ENCODE peak calls at places on chromosomes 7 and 10, in nine cellular contexts. One of them, this sample, is unnamed.

GRCh38 chr7:38825721-38826440 is 83.1 kb downstream of the VPS41 start:
- DNase-seq in stimulated activated CD8-positive, alpha-beta memory T cell treated with anti-CD3 and anti-CD28 coated beads, Interleukin-15, amount 100 ng/mL, for 24 hours: no peak
- DNase-seq in CD4-positive, alpha-beta memory T cell: no peak
- DNase-seq in T-helper 9 cell: no peak
- DNase-seq in activated T-helper 2 cell treated with anti-CD3 and anti-CD28 coated beads, Interferon-gamma antibody, Interleukin-2, Interleukin-4, amounts not matched to agents 10 μg/mL and 5 μg/mL and 100 μg/mL, durations not matched to agents 14 hours and 24 hours and 36 hours: no peak
- DNase-seq in nucleus accumbens: no peak
- DNase-seq in glutamatergic neuron: no peak
- DNase-seq in Kasumi-1: no peak
- DNase-seq in HCT116: no peak
- DNase-seq in this sample: no peak

GRCh38 chr7:128235469-128235868 is 5.6 kb upstream of the LEP start:
- DNase-seq in stimulated activated CD8-positive, alpha-beta memory T cell treated with anti-CD3 and anti-CD28 coated beads, Interleukin-15, amount 100 ng/mL, for 24 hours: no peak
- DNase-seq in CD4-positive, alpha-beta memory T cell: no peak
- DNase-seq in T-helper 9 cell: no peak
- DNase-seq in activated T-helper 2 cell treated with anti-CD3 and anti-CD28 coated beads, Interferon-gamma antibody, Interleukin-2, Interleukin-4, amounts not matched to agents 10 μg/mL and 5 μg/mL and 100 μg/mL, durations not matched to agents 14 hours and 24 hours and 36 hours: no peak
- DNase-seq in nucleus accumbens: no peak
- DNase-seq in glutamatergic neuron: no peak
- DNase-seq in Kasumi-1: no peak
- DNase-seq in HCT116: no peak
- DNase-seq in this sample: peak

GRCh38 chr10:88893611-88894010 is 13.6 kb downstream of the STAMBPL1 start:
- DNase-seq in stimulated activated CD8-positive, alpha-beta memory T cell treated with anti-CD3 and anti-CD28 coated beads, Interleukin-15, amount 100 ng/mL, for 24 hours: no peak
- DNase-seq in CD4-positive, alpha-beta memory T cell: no peak
- DNase-seq in T-helper 9 cell: no peak
- DNase-seq in activated T-helper 2 cell treated with anti-CD3 and anti-CD28 coated beads, Interferon-gamma antibody, Interleukin-2, Interleukin-4, amounts not matched to agents 10 μg/mL and 5 μg/mL and 100 μg/mL, durations not matched to agents 14 hours and 24 hours and 36 hours: no peak
- DNase-seq in nucleus accumbens: no peak
- DNase-seq in glutamatergic neuron: no peak
- DNase-seq in Kasumi-1: no peak
- DNase-seq in HCT116: no peak
- DNase-seq in this sample: no peak

GRCh38 chr10:29344073-29344820 is 55.4 kb downstream of the LYZL1 start:
- DNase-seq in stimulated activated CD8-positive, alpha-beta memory T cell treated with anti-CD3 and anti-CD28 coated beads, Interleukin-15, amount 100 ng/mL, for 24 hours: no peak
- DNase-seq in CD4-positive, alpha-beta memory T cell: no peak
- DNase-seq in T-helper 9 cell: no peak
- DNase-seq in activated T-helper 2 cell treated with anti-CD3 and anti-CD28 coated beads, Interferon-gamma antibody, Interleukin-2, Interleukin-4, amounts not matched to agents 10 μg/mL and 5 μg/mL and 100 μg/mL, durations not matched to agents 14 hours and 24 hours and 36 hours: no peak
- DNase-seq in nucleus accumbens: no peak
- DNase-seq in glutamatergic neuron: no peak
- DNase-seq in Kasumi-1: no peak
- DNase-seq in HCT116: no peak
- DNase-seq in this sample: no peak

GRCh38 chr7:130667593-130668257 is 823 bp downstream of the COPG2 start:
- DNase-seq in stimulated activated CD8-positive, alpha-beta memory T cell treated with anti-CD3 and anti-CD28 coated beads, Interleukin-15, amount 100 ng/mL, for 24 hours: no peak
- DNase-seq in CD4-positive, alpha-beta memory T cell: no peak
- DNase-seq in T-helper 9 cell: no peak
- DNase-seq in activated T-helper 2 cell treated with anti-CD3 and anti-CD28 coated beads, Interferon-gamma antibody, Interleukin-2, Interleukin-4, amounts not matched to agents 10 μg/mL and 5 μg/mL and 100 μg/mL, durations not matched to agents 14 hours and 24 hours and 36 hours: no peak
- DNase-seq in nucleus accumbens: no peak
- DNase-seq in glutamatergic neuron: no peak
- DNase-seq in Kasumi-1: no peak
- DNase-seq in HCT116: no peak
- DNase-seq in this sample: no peak

GRCh38 chr7:47528471-47528870 is 53.4 kb downstream of the TNS3 start:
- DNase-seq in stimulated activated CD8-positive, alpha-beta memory T cell treated with anti-CD3 and anti-CD28 coated beads, Interleukin-15, amount 100 ng/mL, for 24 hours: no peak
- DNase-seq in CD4-positive, alpha-beta memory T cell: no peak
- DNase-seq in T-helper 9 cell: no peak
- DNase-seq in activated T-helper 2 cell treated with anti-CD3 and anti-CD28 coated beads, Interferon-gamma antibody, Interleukin-2, Interleukin-4, amounts not matched to agents 10 μg/mL and 5 μg/mL and 100 μg/mL, durations not matched to agents 14 hours and 24 hours and 36 hours: no peak
- DNase-seq in nucleus accumbens: no peak
- DNase-seq in glutamatergic neuron: no peak
- DNase-seq in Kasumi-1: no peak
- DNase-seq in HCT116: no peak
- DNase-seq in this sample: no peak

GRCh38 chr10:44792119-44792783 is 118.9 kb upstream of the TMEM72 start:
- DNase-seq in stimulated activated CD8-positive, alpha-beta memory T cell treated with anti-CD3 and anti-CD28 coated beads, Interleukin-15, amount 100 ng/mL, for 24 hours: no peak
- DNase-seq in CD4-positive, alpha-beta memory T cell: no peak
- DNase-seq in T-helper 9 cell: no peak
- DNase-seq in activated T-helper 2 cell treated with anti-CD3 and anti-CD28 coated beads, Interferon-gamma antibody, Interleukin-2, Interleukin-4, amounts not matched to agents 10 μg/mL and 5 μg/mL and 100 μg/mL, durations not matched to agents 14 hours and 24 hours and 36 hours: no peak
- DNase-seq in nucleus accumbens: no peak
- DNase-seq in glutamatergic neuron: no peak
- DNase-seq in Kasumi-1: no peak
- DNase-seq in HCT116: no peak
- DNase-seq in this sample: no peak

GRCh38 chr7:151877911-151878835 is 1.3 kb upstream of the PRKAG2 start:
- DNase-seq in stimulated activated CD8-positive, alpha-beta memory T cell treated with anti-CD3 and anti-CD28 coated beads, Interleukin-15, amount 100 ng/mL, for 24 hours: no peak
- DNase-seq in CD4-positive, alpha-beta memory T cell: no peak
- DNase-seq in T-helper 9 cell: no peak
- DNase-seq in activated T-helper 2 cell treated with anti-CD3 and anti-CD28 coated beads, Interferon-gamma antibody, Interleukin-2, Interleukin-4, amounts not matched to agents 10 μg/mL and 5 μg/mL and 100 μg/mL, durations not matched to agents 14 hours and 24 hours and 36 hours: no peak
- DNase-seq in nucleus accumbens: no peak
- DNase-seq in glutamatergic neuron: no peak
- DNase-seq in Kasumi-1: no peak
- DNase-seq in HCT116: no peak
- DNase-seq in this sample: no peak

GRCh38 chr7:70812511-70812910 is 319.4 kb upstream of the GALNT17 start:
- DNase-seq in stimulated activated CD8-positive, alpha-beta memory T cell treated with anti-CD3 and anti-CD28 coated beads, Interleukin-15, amount 100 ng/mL, for 24 hours: no peak
- DNase-seq in CD4-positive, alpha-beta memory T cell: no peak
- DNase-seq in T-helper 9 cell: no peak
- DNase-seq in activated T-helper 2 cell treated with anti-CD3 and anti-CD28 coated beads, Interferon-gamma antibody, Interleukin-2, Interleukin-4, amounts not matched to agents 10 μg/mL and 5 μg/mL and 100 μg/mL, durations not matched to agents 14 hours and 24 hours and 36 hours: no peak
- DNase-seq in nucleus accumbens: no peak
- DNase-seq in glutamatergic neuron: no peak
- DNase-seq in Kasumi-1: no peak
- DNase-seq in HCT116: no peak
- DNase-seq in this sample: no peak

GRCh38 chr10:49649294-49649693 is 30.2 kb upstream of the C10orf53 start:
- DNase-seq in stimulated activated CD8-positive, alpha-beta memory T cell treated with anti-CD3 and anti-CD28 coated beads, Interleukin-15, amount 100 ng/mL, for 24 hours: no peak
- DNase-seq in CD4-positive, alpha-beta memory T cell: no peak
- DNase-seq in T-helper 9 cell: no peak
- DNase-seq in activated T-helper 2 cell treated with anti-CD3 and anti-CD28 coated beads, Interferon-gamma antibody, Interleukin-2, Interleukin-4, amounts not matched to agents 10 μg/mL and 5 μg/mL and 100 μg/mL, durations not matched to agents 14 hours and 24 hours and 36 hours: peak
- DNase-seq in nucleus accumbens: no peak
- DNase-seq in glutamatergic neuron: peak
- DNase-seq in Kasumi-1: peak
- DNase-seq in HCT116: no peak
- DNase-seq in this sample: no peak

GRCh38 chr10:451856-452255 is 237.6 kb downstream of the DIP2C start:
- DNase-seq in stimulated activated CD8-positive, alpha-beta memory T cell treated with anti-CD3 and anti-CD28 coated beads, Interleukin-15, amount 100 ng/mL, for 24 hours: no peak
- DNase-seq in CD4-positive, alpha-beta memory T cell: no peak
- DNase-seq in T-helper 9 cell: no peak
- DNase-seq in activated T-helper 2 cell treated with anti-CD3 and anti-CD28 coated beads, Interferon-gamma antibody, Interleukin-2, Interleukin-4, amounts not matched to agents 10 μg/mL and 5 μg/mL and 100 μg/mL, durations not matched to agents 14 hours and 24 hours and 36 hours: no peak
- DNase-seq in nucleus accumbens: no peak
- DNase-seq in glutamatergic neuron: no peak
- DNase-seq in Kasumi-1: no peak
- DNase-seq in HCT116: no peak
- DNase-seq in this sample: no peak

GRCh38 chr7:29567174-29567573 is 3.5 kb downstream of the PRR15 start:
- DNase-seq in stimulated activated CD8-positive, alpha-beta memory T cell treated with anti-CD3 and anti-CD28 coated beads, Interleukin-15, amount 100 ng/mL, for 24 hours: no peak
- DNase-seq in CD4-positive, alpha-beta memory T cell: no peak
- DNase-seq in T-helper 9 cell: no peak
- DNase-seq in activated T-helper 2 cell treated with anti-CD3 and anti-CD28 coated beads, Interferon-gamma antibody, Interleukin-2, Interleukin-4, amounts not matched to agents 10 μg/mL and 5 μg/mL and 100 μg/mL, durations not matched to agents 14 hours and 24 hours and 36 hours: no peak
- DNase-seq in nucleus accumbens: no peak
- DNase-seq in glutamatergic neuron: no peak
- DNase-seq in Kasumi-1: no peak
- DNase-seq in HCT116: no peak
- DNase-seq in this sample: no peak

GRCh38 chr7:159119026-159119741 is 25.5 kb downstream of the VIPR2 start:
- DNase-seq in stimulated activated CD8-positive, alpha-beta memory T cell treated with anti-CD3 and anti-CD28 coated beads, Interleukin-15, amount 100 ng/mL, for 24 hours: no peak
- DNase-seq in CD4-positive, alpha-beta memory T cell: no peak
- DNase-seq in T-helper 9 cell: no peak
- DNase-seq in activated T-helper 2 cell treated with anti-CD3 and anti-CD28 coated beads, Interferon-gamma antibody, Interleukin-2, Interleukin-4, amounts not matched to agents 10 μg/mL and 5 μg/mL and 100 μg/mL, durations not matched to agents 14 hours and 24 hours and 36 hours: no peak
- DNase-seq in nucleus accumbens: no peak
- DNase-seq in glutamatergic neuron: no peak
- DNase-seq in Kasumi-1: no peak
- DNase-seq in HCT116: no peak
- DNase-seq in this sample: no peak

GRCh38 chr7:26292768-26293560 is 1.3 kb downstream of the SNX10 start:
- DNase-seq in stimulated activated CD8-positive, alpha-beta memory T cell treated with anti-CD3 and anti-CD28 coated beads, Interleukin-15, amount 100 ng/mL, for 24 hours: no peak
- DNase-seq in CD4-positive, alpha-beta memory T cell: no peak
- DNase-seq in T-helper 9 cell: no peak
- DNase-seq in activated T-helper 2 cell treated with anti-CD3 and anti-CD28 coated beads, Interferon-gamma antibody, Interleukin-2, Interleukin-4, amounts not matched to agents 10 μg/mL and 5 μg/mL and 100 μg/mL, durations not matched to agents 14 hours and 24 hours and 36 hours: no peak
- DNase-seq in nucleus accumbens: no peak
- DNase-seq in glutamatergic neuron: no peak
- DNase-seq in Kasumi-1: no peak
- DNase-seq in HCT116: no peak
- DNase-seq in this sample: no peak

GRCh38 chr7:98240961-98241673 is 10.9 kb downstream of the TECPR1 start:
- DNase-seq in stimulated activated CD8-positive, alpha-beta memory T cell treated with anti-CD3 and anti-CD28 coated beads, Interleukin-15, amount 100 ng/mL, for 24 hours: no peak
- DNase-seq in CD4-positive, alpha-beta memory T cell: no peak
- DNase-seq in T-helper 9 cell: no peak
- DNase-seq in activated T-helper 2 cell treated with anti-CD3 and anti-CD28 coated beads, Interferon-gamma antibody, Interleukin-2, Interleukin-4, amounts not matched to agents 10 μg/mL and 5 μg/mL and 100 μg/mL, durations not matched to agents 14 hours and 24 hours and 36 hours: no peak
- DNase-seq in nucleus accumbens: no peak
- DNase-seq in glutamatergic neuron: peak
- DNase-seq in Kasumi-1: peak
- DNase-seq in HCT116: peak
- DNase-seq in this sample: no peak

GRCh38 chr10:13715091-13715490 is 128.3 kb downstream of the PRPF18 start:
- DNase-seq in stimulated activated CD8-positive, alpha-beta memory T cell treated with anti-CD3 and anti-CD28 coated beads, Interleukin-15, amount 100 ng/mL, for 24 hours: no peak
- DNase-seq in CD4-positive, alpha-beta memory T cell: no peak
- DNase-seq in T-helper 9 cell: no peak
- DNase-seq in activated T-helper 2 cell treated with anti-CD3 and anti-CD28 coated beads, Interferon-gamma antibody, Interleukin-2, Interleukin-4, amounts not matched to agents 10 μg/mL and 5 μg/mL and 100 μg/mL, durations not matched to agents 14 hours and 24 hours and 36 hours: no peak
- DNase-seq in nucleus accumbens: no peak
- DNase-seq in glutamatergic neuron: no peak
- DNase-seq in Kasumi-1: no peak
- DNase-seq in HCT116: no peak
- DNase-seq in this sample: no peak

GRCh38 chr10:78769526-78769925 is 299.2 kb upstream of the ZMIZ1 start:
- DNase-seq in stimulated activated CD8-positive, alpha-beta memory T cell treated with anti-CD3 and anti-CD28 coated beads, Interleukin-15, amount 100 ng/mL, for 24 hours: no peak
- DNase-seq in CD4-positive, alpha-beta memory T cell: no peak
- DNase-seq in T-helper 9 cell: no peak
- DNase-seq in activated T-helper 2 cell treated with anti-CD3 and anti-CD28 coated beads, Interferon-gamma antibody, Interleukin-2, Interleukin-4, amounts not matched to agents 10 μg/mL and 5 μg/mL and 100 μg/mL, durations not matched to agents 14 hours and 24 hours and 36 hours: no peak
- DNase-seq in nucleus accumbens: no peak
- DNase-seq in glutamatergic neuron: no peak
- DNase-seq in Kasumi-1: no peak
- DNase-seq in HCT116: no peak
- DNase-seq in this sample: no peak

GRCh38 chr10:1643911-1644810 is 93.2 kb downstream of the ADARB2 start:
- DNase-seq in stimulated activated CD8-positive, alpha-beta memory T cell treated with anti-CD3 and anti-CD28 coated beads, Interleukin-15, amount 100 ng/mL, for 24 hours: no peak
- DNase-seq in CD4-positive, alpha-beta memory T cell: no peak
- DNase-seq in T-helper 9 cell: no peak
- DNase-seq in activated T-helper 2 cell treated with anti-CD3 and anti-CD28 coated beads, Interferon-gamma antibody, Interleukin-2, Interleukin-4, amounts not matched to agents 10 μg/mL and 5 μg/mL and 100 μg/mL, durations not matched to agents 14 hours and 24 hours and 36 hours: no peak
- DNase-seq in nucleus accumbens: no peak
- DNase-seq in glutamatergic neuron: no peak
- DNase-seq in Kasumi-1: no peak
- DNase-seq in HCT116: no peak
- DNase-seq in this sample: no peak

GRCh38 chr7:45187946-45188411 is 30.4 kb downstream of the RAMP3 start:
- DNase-seq in stimulated activated CD8-positive, alpha-beta memory T cell treated with anti-CD3 and anti-CD28 coated beads, Interleukin-15, amount 100 ng/mL, for 24 hours: no peak
- DNase-seq in CD4-positive, alpha-beta memory T cell: no peak
- DNase-seq in T-helper 9 cell: no peak
- DNase-seq in activated T-helper 2 cell treated with anti-CD3 and anti-CD28 coated beads, Interferon-gamma antibody, Interleukin-2, Interleukin-4, amounts not matched to agents 10 μg/mL and 5 μg/mL and 100 μg/mL, durations not matched to agents 14 hours and 24 hours and 36 hours: no peak
- DNase-seq in nucleus accumbens: no peak
- DNase-seq in glutamatergic neuron: no peak
- DNase-seq in Kasumi-1: no peak
- DNase-seq in HCT116: no peak
- DNase-seq in this sample: no peak

GRCh38 chr10:78802866-78803265 is 265.9 kb upstream of the ZMIZ1 start:
- DNase-seq in stimulated activated CD8-positive, alpha-beta memory T cell treated with anti-CD3 and anti-CD28 coated beads, Interleukin-15, amount 100 ng/mL, for 24 hours: no peak
- DNase-seq in CD4-positive, alpha-beta memory T cell: no peak
- DNase-seq in T-helper 9 cell: no peak
- DNase-seq in activated T-helper 2 cell treated with anti-CD3 and anti-CD28 coated beads, Interferon-gamma antibody, Interleukin-2, Interleukin-4, amounts not matched to agents 10 μg/mL and 5 μg/mL and 100 μg/mL, durations not matched to agents 14 hours and 24 hours and 36 hours: no peak
- DNase-seq in nucleus accumbens: no peak
- DNase-seq in glutamatergic neuron: no peak
- DNase-seq in Kasumi-1: no peak
- DNase-seq in HCT116: no peak
- DNase-seq in this sample: no peak

GRCh38 chr10:28676968-28677888 is at the start of gene BAMBI:
- DNase-seq in stimulated activated CD8-positive, alpha-beta memory T cell treated with anti-CD3 and anti-CD28 coated beads, Interleukin-15, amount 100 ng/mL, for 24 hours: peak
- DNase-seq in CD4-positive, alpha-beta memory T cell: peak
- DNase-seq in T-helper 9 cell: peak
- DNase-seq in activated T-helper 2 cell treated with anti-CD3 and anti-CD28 coated beads, Interferon-gamma antibody, Interleukin-2, Interleukin-4, amounts not matched to agents 10 μg/mL and 5 μg/mL and 100 μg/mL, durations not matched to agents 14 hours and 24 hours and 36 hours: peak
- DNase-seq in nucleus accumbens: peak
- DNase-seq in glutamatergic neuron: peak
- DNase-seq in Kasumi-1: peak
- DNase-seq in HCT116: peak
- DNase-seq in this sample: peak

GRCh38 chr10:1498746-1499343 is 238.5 kb downstream of the ADARB2 start:
- DNase-seq in stimulated activated CD8-positive, alpha-beta memory T cell treated with anti-CD3 and anti-CD28 coated beads, Interleukin-15, amount 100 ng/mL, for 24 hours: no peak
- DNase-seq in CD4-positive, alpha-beta memory T cell: no peak
- DNase-seq in T-helper 9 cell: no peak
- DNase-seq in activated T-helper 2 cell treated with anti-CD3 and anti-CD28 coated beads, Interferon-gamma antibody, Interleukin-2, Interleukin-4, amounts not matched to agents 10 μg/mL and 5 μg/mL and 100 μg/mL, durations not matched to agents 14 hours and 24 hours and 36 hours: no peak
- DNase-seq in nucleus accumbens: no peak
- DNase-seq in glutamatergic neuron: no peak
- DNase-seq in Kasumi-1: no peak
- DNase-seq in HCT116: peak
- DNase-seq in this sample: no peak

GRCh38 chr7:146116452-146117219 is at the start of gene CNTNAP2:
- DNase-seq in stimulated activated CD8-positive, alpha-beta memory T cell treated with anti-CD3 and anti-CD28 coated beads, Interleukin-15, amount 100 ng/mL, for 24 hours: no peak
- DNase-seq in CD4-positive, alpha-beta memory T cell: no peak
- DNase-seq in T-helper 9 cell: no peak
- DNase-seq in activated T-helper 2 cell treated with anti-CD3 and anti-CD28 coated beads, Interferon-gamma antibody, Interleukin-2, Interleukin-4, amounts not matched to agents 10 μg/mL and 5 μg/mL and 100 μg/mL, durations not matched to agents 14 hours and 24 hours and 36 hours: no peak
- DNase-seq in nucleus accumbens: peak
- DNase-seq in glutamatergic neuron: peak
- DNase-seq in Kasumi-1: peak
- DNase-seq in HCT116: no peak
- DNase-seq in this sample: no peak

GRCh38 chr10:92965314-92965713 is 95.3 kb upstream of the CYP26C1 start:
- DNase-seq in stimulated activated CD8-positive, alpha-beta memory T cell treated with anti-CD3 and anti-CD28 coated beads, Interleukin-15, amount 100 ng/mL, for 24 hours: no peak
- DNase-seq in CD4-positive, alpha-beta memory T cell: no peak
- DNase-seq in T-helper 9 cell: no peak
- DNase-seq in activated T-helper 2 cell treated with anti-CD3 and anti-CD28 coated beads, Interferon-gamma antibody, Interleukin-2, Interleukin-4, amounts not matched to agents 10 μg/mL and 5 μg/mL and 100 μg/mL, durations not matched to agents 14 hours and 24 hours and 36 hours: no peak
- DNase-seq in nucleus accumbens: no peak
- DNase-seq in glutamatergic neuron: no peak
- DNase-seq in Kasumi-1: peak
- DNase-seq in HCT116: peak
- DNase-seq in this sample: no peak

This sample was measured in C1 segment of cervical spinal cord.